ENCODE peak calls at places on chromosomes 12 and 14, in six cellular contexts. R is stimulated activated CD4-positive, alpha-beta T cell treated with anti-CD3 and anti-CD28 coated beads, Interleukin-12 subunit alpha, Interleukin-12 subunit beta, amount 100 ng/mL, for 4 hours; D is GM12865; Z is choroid plexus epithelial cell; T is amniotic stem cell; B is MCF 10A. S is an unnamed sample.

GRCh38 chr12:124423683-124424515 is 129.0 kb downstream of the RFLNA start:
- DNase-seq in T (no peak), Z (no peak), R (no peak), B (no peak), D (no peak), S (no peak)

GRCh38 chr12:31959701-31960391 is 631 bp downstream of the RESF1 start:
- DNase-seq in R (peak; percentile 55), T (peak; percentile 34), B (peak; percentile 60), D (peak; percentile 76), Z (peak; percentile 60), S (no peak)

GRCh38 chr12:131672311-131672940 is 38.5 kb upstream of the SFSWAP start:
- DNase-seq in Z (no peak), D (no peak), R (no peak), B (no peak), T (no peak), S (no peak)

GRCh38 chr12:79451988-79452387 is 238.8 kb downstream of the PAWR start:
- DNase-seq in T (peak; percentile 76), Z (peak; percentile 96), R (no peak), B (peak; percentile 94), D (no peak), S (peak; percentile 94)

GRCh38 chr12:19483727-19484126 is 44.4 kb downstream of the AEBP2 start:
- DNase-seq in B (peak; percentile 90), R (no peak), Z (peak; percentile 34), T (no peak), D (no peak), S (no peak)

GRCh38 chr14:32683679-32684078 is 255.0 kb upstream of the NPAS3 start:
- DNase-seq in B (no peak), D (peak; percentile 19), T (no peak), R (no peak), Z (no peak), S (no peak)

GRCh38 chr14:34262511-34262910 is 199.5 kb downstream of the SPTSSA start:
- DNase-seq in R (no peak), Z (no peak), T (no peak), D (no peak), B (no peak), S (no peak)

GRCh38 chr14:95515080-95515489 is 1.4 kb downstream of the SYNE3 start:
- DNase-seq in Z (no peak), B (peak; percentile 24), R (no peak), T (no peak), D (no peak), S (no peak)

GRCh38 chr12:132419612-132420237 is 70.2 kb upstream of the FBRSL1 start:
- DNase-seq in Z (no peak), B (no peak), R (no peak), D (no peak), T (no peak), S (no peak)

GRCh38 chr12:39412210-39412609 is 30.7 kb downstream of the KIF21A start:
- DNase-seq in B (no peak), T (no peak), Z (no peak), D (no peak), R (no peak), S (no peak)

S was measured in epithelial cell of proximal tubule.